ENCODE peak calls at places on chromosomes 6 and 20, in nine cellular contexts. C is PC-9, I is fibroblast of lung, H is Karpas-422, J is K562, T is IMR-90, U is OCI-LY7, M is hepatocyte, Y is MM.1S. S is an unnamed sample.

GRCh38 chr6:149560736-149561135 is 5.4 kb upstream of the GINM1 start:
- DNase-seq in C (no peak), I (no peak), H (peak; percentile 65), J (peak; percentile 36), T (no peak), U (peak; percentile 46), M (peak; percentile 19), Y (no peak), S (peak; percentile 38)

GRCh38 chr6:167210375-167211295 is 52.9 kb upstream of the GPR31 start:
- DNase-seq in C (no peak), I (no peak), H (no peak), J (no peak), T (no peak), U (no peak), M (peak; percentile 77), Y (no peak), S (no peak)

GRCh38 chr20:24942679-24943078 is 6.4 kb upstream of the CST7 start:
- DNase-seq in C (no peak), I (no peak), H (no peak), J (no peak), T (no peak), U (no peak), M (no peak), Y (no peak), S (no peak)

GRCh38 chr20:9244811-9245210 is 175.9 kb downstream of the PLCB4 start:
- DNase-seq in C (no peak), I (no peak), H (no peak), J (no peak), T (no peak), U (no peak), M (no peak), Y (no peak), S (no peak)

GRCh38 chr6:37587776-37588744 is 88.4 kb upstream of the CCDC167 start:
- DNase-seq in C (no peak), I (no peak), H (no peak), J (no peak), T (no peak), U (no peak), M (no peak), Y (no peak), S (no peak)

GRCh38 chr20:55790178-55790577 is 215.1 kb downstream of the CBLN4 start:
- DNase-seq in C (no peak), I (no peak), H (no peak), J (no peak), T (no peak), U (no peak), M (no peak), Y (no peak), S (no peak)

GRCh38 chr20:62580733-62581132 is 61.6 kb upstream of the SLCO4A1 start:
- DNase-seq in C (no peak), I (no peak), H (no peak), J (no peak), T (no peak), U (no peak), M (no peak), Y (no peak), S (no peak)

GRCh38 chr20:34689486-34689885 is 12.6 kb upstream of the PIGU start:
- DNase-seq in C (peak; percentile 56), I (no peak), H (no peak), J (no peak), T (no peak), U (no peak), M (no peak), Y (no peak), S (peak; percentile 70)

GRCh38 chr20:45957021-45957941 is 14.7 kb downstream of the ZNF335 start:
- DNase-seq in C (no peak), I (no peak), H (no peak), J (no peak), T (no peak), U (no peak), M (no peak), Y (no peak), S (no peak)

GRCh38 chr6:7528565-7528964 is 12.9 kb upstream of the DSP start:
- DNase-seq in C (no peak), I (no peak), H (no peak), J (no peak), T (peak; percentile 96), U (no peak), M (no peak), Y (no peak), S (no peak)

GRCh38 chr6:41122373-41122772 is 31.8 kb downstream of the TREML1 start:
- DNase-seq in C (no peak), I (no peak), H (no peak), J (no peak), T (peak; percentile 57), U (no peak), M (no peak), Y (no peak), S (no peak)

GRCh38 chr20:2693996-2694471 is 1.5 kb downstream of the EBF4 start:
- DNase-seq in C (no peak), I (no peak), H (no peak), J (peak; percentile 9), T (no peak), U (no peak), M (no peak), Y (no peak), S (no peak)
- H3K4me2 ChIP-seq in C (no peak overlapping the region), I (no peak overlapping the region), H (no peak overlapping the region), J (no peak overlapping the region), T (no peak overlapping the region), U (no peak overlapping the region), M (peak overlapping the region; percentile 81), Y (no peak overlapping the region), S (no peak overlapping the region)

DNA sequence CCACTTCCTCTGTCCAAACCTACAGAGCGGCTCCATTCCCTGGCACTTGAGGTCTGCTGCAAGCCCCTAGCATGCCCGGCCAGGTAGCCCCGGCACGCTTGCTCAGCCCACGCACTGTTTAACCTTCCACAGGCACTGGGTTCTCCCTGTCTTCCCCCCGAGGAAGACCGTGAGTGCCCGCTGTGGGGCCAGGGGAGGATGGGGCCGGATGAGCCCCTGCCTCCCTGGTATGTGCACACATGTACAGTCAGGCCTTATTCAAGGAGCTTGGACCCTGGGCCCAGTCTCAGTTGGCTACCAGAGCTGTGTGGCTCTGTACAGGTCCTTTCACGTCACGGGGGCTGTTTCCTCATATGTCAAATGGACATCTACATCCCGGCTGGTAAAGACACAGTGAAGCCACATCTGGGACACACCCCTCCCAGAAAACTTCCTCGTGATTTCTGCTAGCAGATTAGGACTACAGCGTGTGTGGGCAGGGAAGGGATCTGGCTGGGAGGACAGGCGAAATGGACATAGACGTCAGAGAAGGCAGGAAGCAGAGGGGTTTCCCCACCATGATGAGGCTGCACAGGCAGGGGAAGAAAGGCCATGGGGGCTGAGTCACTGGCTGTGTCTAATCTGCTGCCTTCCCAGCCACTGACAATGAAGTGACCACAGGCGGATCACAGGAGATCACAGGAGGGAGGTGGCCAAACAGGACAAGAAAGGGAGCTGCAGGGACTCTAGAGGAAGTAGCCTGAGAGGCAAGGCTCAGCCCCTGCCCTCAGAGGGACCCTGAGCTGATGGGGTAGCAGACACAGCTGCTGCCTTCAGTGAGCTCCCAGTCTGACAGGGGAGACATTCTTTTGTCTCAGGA is 62.9 kb downstream of the MRPL14 start:
- DNase-seq in C (peak; percentile 77), I (peak; percentile 91), H (no peak), J (peak; percentile 95), T (peak; percentile 100), U (no peak), M (peak; percentile 78), Y (no peak), S (peak; percentile 85)
- H3K4me2 ChIP-seq in C (peak overlapping the region; percentile 21), I (no peak overlapping the region), H (no peak overlapping the region), J (peak overlapping the region; percentile 40), T (no peak overlapping the region), U (no peak overlapping the region), M (no peak overlapping the region), Y (no peak overlapping the region), S (peak overlapping the region; percentile 30)

GRCh38 chr6:1535295-1535694 is 74.4 kb upstream of the FOXC1 start:
- DNase-seq in C (no peak), I (no peak), H (no peak), J (no peak), T (no peak), U (no peak), M (no peak), Y (no peak), S (peak; percentile 77)
- H3K4me2 ChIP-seq in C (no peak overlapping the region), I (no peak overlapping the region), H (no peak overlapping the region), J (no peak overlapping the region), T (no peak overlapping the region), U (no peak overlapping the region), M (no peak overlapping the region), Y (no peak overlapping the region), S (peak overlapping the region; percentile 58)

DNA sequence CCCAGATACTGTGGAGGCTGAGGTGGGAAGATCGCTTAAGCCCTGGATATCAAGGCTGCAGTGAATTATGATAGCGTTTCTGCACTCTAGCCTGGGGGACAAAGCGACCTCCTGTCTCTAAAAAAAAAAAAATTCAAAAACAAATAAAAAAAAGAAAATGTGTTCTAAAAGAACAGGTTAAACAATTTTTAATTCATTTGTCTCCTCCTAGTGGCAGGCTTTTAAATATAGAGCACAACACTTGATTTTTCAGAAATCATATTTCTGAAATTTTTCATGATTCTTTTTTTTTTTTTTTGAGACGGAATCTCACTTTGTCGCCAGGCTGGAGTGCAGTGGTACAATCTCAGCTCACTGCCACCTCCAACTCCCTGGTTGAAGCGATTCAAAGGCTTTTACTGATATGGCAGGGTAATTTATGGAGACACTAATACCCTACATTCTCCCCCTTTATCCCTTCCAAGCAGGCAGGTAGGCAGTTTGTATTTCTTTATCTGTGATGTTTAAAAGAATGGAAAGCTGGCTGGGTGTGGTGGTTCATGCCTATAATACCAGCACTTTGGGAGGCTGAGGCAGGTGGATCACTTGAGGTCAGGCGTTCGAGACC is 8.7 kb upstream of the GTF3C6 start:
- DNase-seq in C (peak; percentile 56), I (peak; percentile 74), H (peak; percentile 78), J (peak; percentile 32), T (peak; percentile 54), U (peak; percentile 57), M (peak; percentile 58), Y (peak; percentile 23), S (peak; percentile 50)
- H3K4me2 ChIP-seq in C (peak overlapping the region; percentile 13), I (no peak overlapping the region), H (no peak overlapping the region), J (no peak overlapping the region), T (peak overlapping the region; percentile 50), U (no peak overlapping the region), M (no peak overlapping the region), Y (no peak overlapping the region), S (peak overlapping the region; percentile 38)

GRCh38 chr6:143370972-143371371 is 79.5 kb downstream of the ADAT2 start:
- DNase-seq in C (no peak), I (no peak), H (no peak), J (no peak), T (no peak), U (no peak), M (no peak), Y (no peak), S (no peak)
- H3K4me2 ChIP-seq in C (no peak overlapping the region), I (no peak overlapping the region), H (no peak overlapping the region), J (no peak overlapping the region), T (no peak overlapping the region), U (no peak overlapping the region), M (no peak overlapping the region), Y (no peak overlapping the region), S (no peak overlapping the region)

DNA sequence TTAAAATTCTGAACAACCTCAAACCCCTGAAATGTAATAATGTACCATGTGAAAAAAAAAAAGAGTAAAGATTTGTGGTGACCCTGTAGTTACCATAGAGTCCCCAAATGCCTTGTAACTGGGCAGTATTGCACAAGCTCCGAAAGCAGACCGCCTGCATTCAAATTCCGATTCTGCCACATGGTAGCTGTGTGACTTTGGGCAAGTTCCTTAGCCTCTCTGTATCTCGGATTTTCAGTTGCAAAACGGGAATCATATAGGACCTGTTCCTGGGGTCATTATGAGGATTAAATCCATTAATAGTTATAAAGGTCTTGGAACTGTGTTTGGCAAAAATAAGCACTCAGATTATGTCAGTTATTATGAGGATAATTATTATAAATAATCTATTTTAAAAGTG is 43.6 kb downstream of the TSPYL4 start:
- DNase-seq in C (no peak), I (no peak), H (no peak), J (no peak), T (no peak), U (no peak), M (no peak), Y (no peak), S (no peak)
- H3K4me2 ChIP-seq in C (peak overlapping the region; percentile 48), I (no peak overlapping the region), H (no peak overlapping the region), J (no peak overlapping the region), T (no peak overlapping the region), U (no peak overlapping the region), M (no peak overlapping the region), Y (no peak overlapping the region), S (no peak overlapping the region)

S was measured in PC-3.